ENCODE peak calls at places on chromosomes 11 and 22, in eight cellular contexts. P is uterus, F is stomach, O is right lobe of liver, L is HCT116, N is tibial nerve, K is body of pancreas, Z is A549. G is an unnamed sample.

GRCh38 chr11:61888043-61888442 is 3.3 kb downstream of the FADS3 start:
- DNase-seq in F (no peak), K (peak), L (no peak), P (peak), N (peak), O (peak), Z (no peak), G (no peak)

GRCh38 chr22:28237092-28237491 is 318.0 kb upstream of the PITPNB start:
- DNase-seq in P (peak), O (no peak), L (no peak), N (no peak), F (no peak), K (no peak), Z (no peak), G (no peak)

GRCh38 chr11:71252782-71253730 is 679 bp upstream of the SHANK2 start:
- DNase-seq in O (peak), L (peak), F (peak), N (no peak), P (no peak), K (peak), Z (peak), G (no peak)

GRCh38 chr22:36301384-36301828 is 48.5 kb downstream of the APOL1 start:
- DNase-seq in P (peak), L (peak), N (peak), O (peak), Z (peak), K (peak), F (peak), G (no peak)

GRCh38 chr22:45261407-45262088 is 20.9 kb upstream of the KIAA0930 start:
- DNase-seq in L (no peak), F (peak), O (no peak), Z (no peak), N (no peak), P (no peak), K (no peak), G (no peak)

GRCh38 chr11:59713745-59714144 is at the start of gene OR10V1:
- DNase-seq in K (no peak), N (no peak), Z (no peak), P (no peak), O (no peak), L (no peak), F (no peak), G (no peak)

GRCh38 chr22:30880181-30880601 is 88.4 kb downstream of the MORC2 start:
- DNase-seq in N (no peak), L (no peak), F (no peak), Z (no peak), O (peak), K (no peak), P (no peak), G (no peak)

GRCh38 chr22:50008151-50009040 is 4.2 kb downstream of the IL17REL start:
- DNase-seq in N (no peak), P (no peak), K (no peak), L (no peak), F (no peak), Z (no peak), O (no peak), G (no peak)

DNA sequence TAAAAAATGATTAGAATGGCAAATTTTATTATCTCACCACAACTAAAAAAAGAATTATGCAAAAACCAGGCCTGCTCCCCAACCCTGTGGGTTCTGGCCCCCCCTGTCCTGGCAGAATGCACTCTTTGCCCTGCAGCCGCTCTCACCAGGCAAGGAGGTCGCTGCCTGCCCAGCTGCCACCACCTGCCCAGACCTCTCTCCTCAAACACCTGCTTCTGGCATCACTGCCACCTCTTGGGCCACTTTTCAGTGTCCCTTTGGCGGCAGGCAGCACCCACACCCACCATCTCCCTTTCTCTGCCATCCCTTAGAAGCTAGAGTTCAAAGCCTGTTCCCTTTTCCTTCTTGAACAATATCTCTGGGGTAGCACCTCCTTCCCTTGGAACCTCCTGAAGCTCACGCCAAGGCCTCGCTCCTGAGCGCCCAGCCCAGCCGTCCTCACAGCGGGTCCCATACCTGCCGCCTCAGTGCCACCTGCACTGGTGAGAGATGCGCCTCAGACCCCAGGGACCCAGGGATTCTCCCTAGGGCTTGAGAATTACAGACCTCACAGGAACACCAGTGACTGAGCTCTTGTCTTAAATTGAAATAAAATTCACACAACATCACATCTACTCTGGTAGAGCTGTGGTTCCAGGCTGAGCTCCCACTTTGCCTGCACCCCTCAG is 44.6 kb downstream of the SGSM3 start:
- DNase-seq in N (no peak), Z (no peak), F (no peak), O (no peak), K (no peak), L (no peak), P (no peak), G (no peak)
- TF ChIP-seq POLR2A in N (no peak), Z (no peak), F (no peak), O (no peak), K (no peak), L (no peak), P (no peak), G (no peak)

GRCh38 chr11:113896156-113896879 is 8.3 kb upstream of the HTR3B start:
- DNase-seq in L (peak), F (peak), Z (peak), P (peak), N (peak), O (peak), K (peak), G (no peak)
- TF ChIP-seq POLR2A in L (no peak), F (no peak), Z (no peak), P (no peak), N (no peak), O (no peak), K (no peak), G (no peak)

GRCh38 chr11:79325851-79326250 is 115.0 kb downstream of the TENM4 start:
- DNase-seq in K (no peak), Z (no peak), F (no peak), O (no peak), L (no peak), N (no peak), P (no peak), G (no peak)

DNA sequence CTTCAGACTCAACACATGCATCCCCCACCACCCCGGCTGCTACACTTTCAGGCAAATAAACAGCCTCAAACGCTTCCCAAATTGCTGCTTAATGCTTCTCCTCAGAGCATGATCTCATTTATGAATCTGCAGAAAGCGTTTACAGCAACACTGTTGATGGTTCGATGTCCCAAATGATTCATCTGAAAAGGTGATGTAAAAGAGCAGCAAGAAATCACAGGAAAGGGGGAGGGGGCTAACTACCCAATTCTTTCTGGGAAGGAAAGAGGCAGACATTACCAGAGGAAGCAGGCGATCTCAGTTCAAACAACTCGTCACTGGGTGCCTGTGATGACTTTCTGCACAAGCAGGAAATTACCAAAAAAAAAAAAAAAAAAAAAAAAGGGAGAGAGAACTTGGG is 119.5 kb downstream of the TENM4 start:
- DNase-seq in P (no peak), Z (no peak), K (no peak), O (no peak), F (no peak), L (no peak), N (no peak), G (no peak)
- TF ChIP-seq POLR2A in P (no peak), Z (no peak), K (no peak), O (no peak), F (no peak), L (no peak), N (no peak), G (no peak)

GRCh38 chr11:75492181-75492820 is 33.4 kb downstream of the GDPD5 start:
- DNase-seq in F (peak), P (no peak), K (no peak), N (no peak), L (no peak), Z (no peak), O (no peak), G (no peak)
- TF ChIP-seq POLR2A in F (no peak), P (no peak), K (no peak), N (no peak), L (no peak), Z (no peak), O (no peak), G (no peak)

G was measured in vagina.